ENCODE peak calls at places on chromosome 11, in four cellular contexts. One of them, this sample, is unnamed. For H3K9me3, the result is how much of the 10 kb centered on the place peaks cover.

GRCh38 chr11:35650467-35650866 is 12.1 kb upstream of the TRIM44 start:
- DNase-seq in uterus: no peak
- DNase-seq in IMR-90: no peak
- DNase-seq in endodermal cell: no peak
- DNase-seq in this sample: no peak

GRCh38 chr11:19268901-19269300 is 28.2 kb upstream of the E2F8 start:
- DNase-seq in uterus: no peak
- DNase-seq in IMR-90: no peak
- DNase-seq in endodermal cell: no peak
- DNase-seq in this sample: no peak

GRCh38 chr11:119491753-119492455 is 68.9 kb upstream of the THY1 start:
- DNase-seq in uterus: no peak
- DNase-seq in IMR-90: peak
- DNase-seq in endodermal cell: peak
- DNase-seq in this sample: no peak

GRCh38 chr11:7796842-7797241 is at the start of gene OR5P2:
- DNase-seq in uterus: no peak
- DNase-seq in IMR-90: no peak
- DNase-seq in endodermal cell: no peak
- DNase-seq in this sample: no peak

GRCh38 chr11:9228086-9228485 is 37.1 kb downstream of the DENND5A start:
- DNase-seq in uterus: no peak
- DNase-seq in IMR-90: no peak
- DNase-seq in endodermal cell: peak
- DNase-seq in this sample: no peak

GRCh38 chr11:130434521-130435223 is 6.3 kb upstream of the ADAMTS8 start:
- DNase-seq in uterus: peak
- DNase-seq in IMR-90: peak
- DNase-seq in endodermal cell: peak
- DNase-seq in this sample: peak

GRCh38 chr11:103530257-103530656 is 421.0 kb downstream of the DYNC2H1 start:
- DNase-seq in uterus: no peak
- DNase-seq in IMR-90: peak
- DNase-seq in endodermal cell: no peak
- DNase-seq in this sample: no peak

GRCh38 chr11:64355078-64355940 is 3.7 kb upstream of the RPS6KA4 start:
- DNase-seq in uterus: peak
- DNase-seq in IMR-90: peak
- DNase-seq in endodermal cell: peak
- DNase-seq in this sample: peak

GRCh38 chr11:27444801-27445215 is 27.8 kb downstream of the LGR4 start:
- DNase-seq in uterus: no peak
- DNase-seq in IMR-90: no peak
- DNase-seq in endodermal cell: peak
- DNase-seq in this sample: no peak

GRCh38 chr11:122155765-122156527 is 39.9 kb upstream of the BLID start:
- DNase-seq in uterus: no peak
- DNase-seq in IMR-90: no peak
- DNase-seq in endodermal cell: no peak
- DNase-seq in this sample: no peak

GRCh38 chr11:94314064-94314463 is 9.7 kb downstream of the IZUMO1R start:
- DNase-seq in uterus: peak
- DNase-seq in IMR-90: no peak
- DNase-seq in endodermal cell: no peak
- DNase-seq in this sample: no peak

GRCh38 chr11:77374611-77375031 is 73.1 kb upstream of the GDPD4 start:
- DNase-seq in uterus: no peak
- DNase-seq in IMR-90: peak
- DNase-seq in endodermal cell: no peak
- DNase-seq in this sample: no peak

GRCh38 chr11:27139742-27140141 is 99.1 kb downstream of the BBOX1 start:
- DNase-seq in uterus: no peak
- DNase-seq in IMR-90: peak
- DNase-seq in endodermal cell: no peak
- DNase-seq in this sample: no peak

GRCh38 chr11:36041988-36042606 is 98.2 kb downstream of the LDLRAD3 start:
- DNase-seq in uterus: no peak
- DNase-seq in IMR-90: no peak
- DNase-seq in endodermal cell: no peak
- DNase-seq in this sample: no peak

GRCh38 chr11:33912405-33913361 is 20.8 kb upstream of the LMO2 start:
- DNase-seq in uterus: no peak
- DNase-seq in IMR-90: peak
- DNase-seq in endodermal cell: no peak
- DNase-seq in this sample: no peak

GRCh38 chr11:1510928-1511327 is 24.3 kb upstream of the MOB2 start:
- DNase-seq in uterus: no peak
- DNase-seq in IMR-90: no peak
- DNase-seq in endodermal cell: no peak
- DNase-seq in this sample: no peak

GRCh38 chr11:47856186-47856585 is 8.0 kb upstream of the NUP160 start:
- DNase-seq in uterus: no peak
- DNase-seq in IMR-90: peak
- DNase-seq in endodermal cell: no peak
- DNase-seq in this sample: no peak

GRCh38 chr11:14041565-14041964 is 79.0 kb downstream of the SPON1 start:
- DNase-seq in uterus: no peak
- DNase-seq in IMR-90: no peak
- DNase-seq in endodermal cell: no peak
- DNase-seq in this sample: no peak

GRCh38 chr11:73334244-73335203 is 26.4 kb downstream of the ARHGEF17 start:
- DNase-seq in uterus: peak
- DNase-seq in IMR-90: peak
- DNase-seq in endodermal cell: peak
- DNase-seq in this sample: peak

GRCh38 chr11:85947431-85948272 is 92.5 kb downstream of the CCDC83 start:
- DNase-seq in uterus: peak
- DNase-seq in IMR-90: peak
- DNase-seq in endodermal cell: no peak
- DNase-seq in this sample: no peak

GRCh38 chr11:64790205-64791095 is 12.1 kb upstream of the SF1 start:
- DNase-seq in uterus: no peak
- DNase-seq in IMR-90: no peak
- DNase-seq in endodermal cell: no peak
- DNase-seq in this sample: no peak

GRCh38 chr11:117145393-117145761 is 1.3 kb downstream of the PAFAH1B2 start:
- DNase-seq in uterus: peak
- DNase-seq in IMR-90: peak
- DNase-seq in endodermal cell: peak
- DNase-seq in this sample: no peak
- TF ChIP-seq CTCF in uterus: no peak
- TF ChIP-seq CTCF in IMR-90: peak
- TF ChIP-seq CTCF in endodermal cell: peak
- TF ChIP-seq CTCF in this sample: no peak

DNA sequence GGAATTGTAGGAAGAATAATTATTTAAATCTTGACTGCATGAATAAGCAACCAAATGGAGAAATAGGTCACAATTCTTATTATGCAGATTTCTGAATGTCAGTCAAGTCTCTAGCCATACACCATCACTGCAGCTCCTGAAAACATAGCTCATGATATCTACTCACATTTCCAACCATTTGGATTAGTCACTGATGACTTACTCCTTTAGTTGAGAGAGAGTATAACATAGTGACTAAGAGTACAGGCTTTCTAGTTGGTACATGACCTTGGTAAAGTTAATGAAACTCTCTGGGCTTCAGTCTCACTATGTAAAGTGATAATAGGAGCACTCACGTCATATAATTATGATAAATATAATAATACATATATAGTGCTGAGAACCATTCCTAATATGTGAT is 265.2 kb downstream of the KCNA4 start:
- DNase-seq in uterus: no peak
- DNase-seq in IMR-90: no peak
- DNase-seq in endodermal cell: no peak
- DNase-seq in this sample: no peak
- H3K9me3 ChIP-seq in uterus: under half
- H3K9me3 ChIP-seq in IMR-90: under half
- H3K9me3 ChIP-seq in endodermal cell: under half
- H3K9me3 ChIP-seq in this sample: under half

DNA sequence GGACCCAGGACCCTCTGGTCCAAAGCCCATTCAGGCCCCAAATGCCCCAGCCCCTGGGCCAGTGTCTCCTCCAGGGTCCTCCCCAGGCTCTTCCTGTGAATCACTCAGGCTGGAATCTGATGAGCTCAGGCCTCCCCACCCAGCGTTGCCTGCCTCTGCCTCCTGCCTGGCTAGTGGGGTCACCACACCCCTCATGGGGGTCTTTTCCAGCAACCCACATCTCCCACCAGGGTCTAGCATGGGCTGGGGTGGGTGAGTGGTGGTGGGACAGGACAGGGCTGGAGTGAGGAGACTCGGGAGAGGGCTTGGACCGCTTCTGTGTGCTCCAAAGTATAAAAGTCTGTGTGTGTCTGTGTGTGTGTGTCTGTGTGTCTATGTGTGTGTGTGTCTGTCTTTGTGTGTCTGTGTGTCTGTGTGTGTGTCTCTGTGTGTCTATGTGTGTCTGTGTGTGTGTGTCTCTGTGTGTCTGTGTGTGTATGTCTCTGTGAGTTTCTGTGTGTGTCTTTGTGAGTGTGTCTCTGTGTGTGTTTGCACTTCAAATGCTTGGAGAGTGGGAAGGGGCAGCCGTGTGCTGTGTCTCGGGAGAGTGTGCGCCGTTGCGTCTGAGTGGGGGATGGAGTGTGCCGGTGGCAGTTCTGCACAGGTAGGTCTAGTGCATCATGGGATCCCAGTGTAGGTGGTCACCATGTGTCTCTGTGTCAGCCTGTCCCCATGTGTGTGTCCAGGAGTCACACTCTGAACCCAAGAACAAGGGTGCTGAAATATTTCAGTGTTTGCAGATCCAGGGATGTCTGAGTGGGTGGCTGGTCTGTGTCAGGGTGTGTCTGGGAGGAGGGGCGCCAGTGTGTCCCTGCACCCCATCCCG is 8.8 kb downstream of the RIN1 start:
- DNase-seq in uterus: no peak
- DNase-seq in IMR-90: peak
- DNase-seq in endodermal cell: no peak
- DNase-seq in this sample: no peak
- TF ChIP-seq CTCF in uterus: no peak
- TF ChIP-seq CTCF in IMR-90: peak
- TF ChIP-seq CTCF in endodermal cell: no peak
- TF ChIP-seq CTCF in this sample: no peak

GRCh38 chr11:58688779-58689503 is 42.8 kb downstream of the GLYAT start:
- DNase-seq in uterus: no peak
- DNase-seq in IMR-90: peak
- DNase-seq in endodermal cell: no peak
- DNase-seq in this sample: no peak
- H3K9me3 ChIP-seq in uterus: under half
- H3K9me3 ChIP-seq in IMR-90: under half
- H3K9me3 ChIP-seq in endodermal cell: under half
- H3K9me3 ChIP-seq in this sample: under half

GRCh38 chr11:12390258-12390657 is 12.9 kb downstream of the PARVA start:
- DNase-seq in uterus: no peak
- DNase-seq in IMR-90: no peak
- DNase-seq in endodermal cell: no peak
- DNase-seq in this sample: no peak
- TF ChIP-seq CTCF in uterus: no peak
- TF ChIP-seq CTCF in IMR-90: no peak
- TF ChIP-seq CTCF in endodermal cell: no peak
- TF ChIP-seq CTCF in this sample: no peak

GRCh38 chr11:70727021-70727420 is 328.7 kb downstream of the CTTN start:
- DNase-seq in uterus: no peak
- DNase-seq in IMR-90: no peak
- DNase-seq in endodermal cell: no peak
- DNase-seq in this sample: no peak

GRCh38 chr11:70725786-70726185 is 327.5 kb downstream of the CTTN start:
- DNase-seq in uterus: no peak
- DNase-seq in IMR-90: no peak
- DNase-seq in endodermal cell: no peak
- DNase-seq in this sample: no peak

GRCh38 chr11:70730411-70730810 is 332.1 kb downstream of the CTTN start:
- DNase-seq in uterus: no peak
- DNase-seq in IMR-90: no peak
- DNase-seq in endodermal cell: no peak
- DNase-seq in this sample: no peak

GRCh38 chr11:70729949-70730348 is 331.6 kb downstream of the CTTN start:
- DNase-seq in uterus: no peak
- DNase-seq in IMR-90: no peak
- DNase-seq in endodermal cell: no peak
- DNase-seq in this sample: no peak

GRCh38 chr11:70727899-70728620 is 329.7 kb downstream of the CTTN start:
- DNase-seq in uterus: no peak
- DNase-seq in IMR-90: no peak
- DNase-seq in endodermal cell: no peak
- DNase-seq in this sample: no peak
- H3K9me3 ChIP-seq in uterus: under half
- H3K9me3 ChIP-seq in IMR-90: under half
- H3K9me3 ChIP-seq in endodermal cell: under half
- H3K9me3 ChIP-seq in this sample: under half

GRCh38 chr11:87280143-87280542 is 242.4 kb downstream of the TMEM135 start:
- DNase-seq in uterus: no peak
- DNase-seq in IMR-90: no peak
- DNase-seq in endodermal cell: no peak
- DNase-seq in this sample: no peak

GRCh38 chr11:87284306-87284705 is 246.6 kb downstream of the TMEM135 start:
- DNase-seq in uterus: no peak
- DNase-seq in IMR-90: no peak
- DNase-seq in endodermal cell: no peak
- DNase-seq in this sample: no peak

GRCh38 chr11:87286338-87286737 is 248.6 kb downstream of the TMEM135 start:
- DNase-seq in uterus: no peak
- DNase-seq in IMR-90: no peak
- DNase-seq in endodermal cell: no peak
- DNase-seq in this sample: no peak

DNA sequence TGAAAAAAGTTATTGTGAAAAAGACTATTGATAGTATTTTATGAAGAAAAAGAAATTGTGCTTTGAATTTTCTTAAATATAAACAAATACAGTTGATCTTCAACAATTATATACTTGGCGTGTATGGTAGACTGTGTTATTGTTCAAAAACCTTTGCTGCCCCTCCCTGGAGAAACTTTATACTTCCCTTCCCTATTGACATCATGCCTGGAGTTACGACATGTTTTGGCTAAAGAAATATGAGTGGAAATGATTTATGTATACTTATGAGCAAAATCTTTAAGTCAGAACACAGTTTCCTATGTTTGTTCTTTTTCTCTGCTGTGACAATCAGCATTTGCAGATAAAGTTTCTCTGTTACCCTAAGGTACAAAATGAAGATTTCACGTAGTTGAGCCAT is 243.8 kb downstream of the TMEM135 start:
- DNase-seq in uterus: no peak
- DNase-seq in IMR-90: peak
- DNase-seq in endodermal cell: no peak
- DNase-seq in this sample: no peak
- TF ChIP-seq CTCF in uterus: peak
- TF ChIP-seq CTCF in IMR-90: peak
- TF ChIP-seq CTCF in endodermal cell: no peak
- TF ChIP-seq CTCF in this sample: no peak

DNA sequence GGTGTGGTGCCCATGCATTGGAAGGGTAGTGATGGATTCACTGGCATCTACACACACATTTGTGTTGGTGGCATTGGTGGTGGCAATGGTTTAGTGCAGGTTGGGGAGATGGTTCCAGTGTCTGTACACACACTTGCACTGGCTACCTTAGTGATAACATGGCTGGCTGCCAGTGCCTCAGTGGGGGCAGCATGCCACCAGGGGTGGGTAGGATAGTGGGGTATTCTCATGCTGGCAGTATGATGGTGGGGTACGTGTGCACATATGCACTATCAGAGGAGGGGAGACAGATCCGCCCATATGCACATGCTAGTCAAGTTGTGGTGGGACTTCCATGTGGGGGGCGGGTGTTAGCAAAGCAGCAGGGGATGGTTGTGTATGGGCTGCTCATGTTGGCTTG is 7.1 kb upstream of the OR8K3 start:
- DNase-seq in uterus: no peak
- DNase-seq in IMR-90: no peak
- DNase-seq in endodermal cell: no peak
- DNase-seq in this sample: no peak
- H3K9me3 ChIP-seq in uterus: under half
- H3K9me3 ChIP-seq in IMR-90: under half
- H3K9me3 ChIP-seq in endodermal cell: under half
- H3K9me3 ChIP-seq in this sample: under half